ENCODE peak calls at places on chromosomes 5 and 9, in seven cellular contexts. One of them, this sample, is unnamed.

GRCh38 chr9:19998153-19998552 is 209.3 kb upstream of the SLC24A2 start:
- DNase-seq in uterus: no peak
- DNase-seq in spleen: no peak
- DNase-seq in A549: peak; percentile 9
- DNase-seq in heart left ventricle: no peak
- DNase-seq in HepG2: no peak
- DNase-seq in ovary: no peak
- DNase-seq in this sample: no peak

GRCh38 chr5:9015250-9015936 is 530.5 kb downstream of the SEMA5A start:
- DNase-seq in uterus: no peak
- DNase-seq in A549: no peak
- DNase-seq in HepG2: no peak
- DNase-seq in spleen: no peak
- DNase-seq in ovary: no peak
- DNase-seq in heart left ventricle: no peak
- DNase-seq in this sample: no peak

GRCh38 chr5:80414113-80414512 is 6.2 kb downstream of the ZFYVE16 start:
- DNase-seq in uterus: no peak
- DNase-seq in heart left ventricle: no peak
- DNase-seq in spleen: no peak
- DNase-seq in HepG2: no peak
- DNase-seq in ovary: no peak
- DNase-seq in A549: no peak
- DNase-seq in this sample: no peak

GRCh38 chr5:124105326-124105725 is 593.3 kb downstream of the CSNK1G3 start:
- DNase-seq in A549: no peak
- DNase-seq in spleen: no peak
- DNase-seq in ovary: no peak
- DNase-seq in heart left ventricle: no peak
- DNase-seq in uterus: no peak
- DNase-seq in HepG2: no peak
- DNase-seq in this sample: no peak

GRCh38 chr5:170641589-170642031 is 137.8 kb downstream of the KCNIP1 start:
- DNase-seq in heart left ventricle: no peak
- DNase-seq in HepG2: no peak
- DNase-seq in spleen: peak; percentile 61
- DNase-seq in ovary: no peak
- DNase-seq in A549: no peak
- DNase-seq in uterus: no peak
- DNase-seq in this sample: no peak

GRCh38 chr9:121651295-121652036 is at the start of gene DAB2IP:
- DNase-seq in uterus: peak; percentile 82
- DNase-seq in ovary: peak; percentile 78
- DNase-seq in spleen: peak; percentile 72
- DNase-seq in heart left ventricle: peak; percentile 67
- DNase-seq in A549: no peak
- DNase-seq in HepG2: no peak
- DNase-seq in this sample: peak; percentile 50

GRCh38 chr9:14312721-14313377 is 1.1 kb downstream of the NFIB start:
- DNase-seq in A549: peak; percentile 31
- DNase-seq in heart left ventricle: peak; percentile 42
- DNase-seq in HepG2: no peak
- DNase-seq in uterus: no peak
- DNase-seq in spleen: no peak
- DNase-seq in ovary: peak; percentile 45
- DNase-seq in this sample: peak; percentile 40

GRCh38 chr5:181194489-181195248 is 10.3 kb downstream of the TRIM7 start:
- DNase-seq in heart left ventricle: peak; percentile 52
- DNase-seq in HepG2: no peak
- DNase-seq in A549: no peak
- DNase-seq in uterus: no peak
- DNase-seq in spleen: peak; percentile 71
- DNase-seq in ovary: no peak
- DNase-seq in this sample: no peak

GRCh38 chr9:106816524-106816923 is 46.4 kb upstream of the ZNF462 start:
- DNase-seq in spleen: no peak
- DNase-seq in heart left ventricle: no peak
- DNase-seq in uterus: no peak
- DNase-seq in ovary: no peak
- DNase-seq in HepG2: no peak
- DNase-seq in A549: no peak
- DNase-seq in this sample: no peak

GRCh38 chr5:14143509-14143842 is 334 bp downstream of the TRIO start:
- DNase-seq in spleen: no peak
- DNase-seq in uterus: no peak
- DNase-seq in heart left ventricle: no peak
- DNase-seq in HepG2: no peak
- DNase-seq in A549: no peak
- DNase-seq in ovary: no peak
- DNase-seq in this sample: no peak

GRCh38 chr5:132225165-132226032 is 2.3 kb downstream of the P4HA2 start:
- DNase-seq in ovary: peak; percentile 50
- DNase-seq in spleen: peak; percentile 72
- DNase-seq in heart left ventricle: peak; percentile 82
- DNase-seq in HepG2: no peak
- DNase-seq in uterus: peak; percentile 85
- DNase-seq in A549: no peak
- DNase-seq in this sample: peak; percentile 47

GRCh38 chr9:109560470-109561132 is 62.5 kb upstream of the PTPN3 start:
- DNase-seq in ovary: no peak
- DNase-seq in A549: peak; percentile 28
- DNase-seq in spleen: no peak
- DNase-seq in uterus: no peak
- DNase-seq in HepG2: peak; percentile 16
- DNase-seq in heart left ventricle: peak; percentile 37
- DNase-seq in this sample: no peak

GRCh38 chr5:50666261-50667078 is at the start of gene PARP8:
- DNase-seq in ovary: peak; percentile 67
- DNase-seq in spleen: peak; percentile 92
- DNase-seq in uterus: peak; percentile 51
- DNase-seq in heart left ventricle: peak; percentile 45
- DNase-seq in A549: no peak
- DNase-seq in HepG2: no peak
- DNase-seq in this sample: peak; percentile 67

GRCh38 chr5:125106881-125107280 is 360.4 kb upstream of the ZNF608 start:
- DNase-seq in spleen: no peak
- DNase-seq in HepG2: no peak
- DNase-seq in uterus: no peak
- DNase-seq in heart left ventricle: no peak
- DNase-seq in ovary: no peak
- DNase-seq in A549: no peak
- DNase-seq in this sample: no peak

DNA sequence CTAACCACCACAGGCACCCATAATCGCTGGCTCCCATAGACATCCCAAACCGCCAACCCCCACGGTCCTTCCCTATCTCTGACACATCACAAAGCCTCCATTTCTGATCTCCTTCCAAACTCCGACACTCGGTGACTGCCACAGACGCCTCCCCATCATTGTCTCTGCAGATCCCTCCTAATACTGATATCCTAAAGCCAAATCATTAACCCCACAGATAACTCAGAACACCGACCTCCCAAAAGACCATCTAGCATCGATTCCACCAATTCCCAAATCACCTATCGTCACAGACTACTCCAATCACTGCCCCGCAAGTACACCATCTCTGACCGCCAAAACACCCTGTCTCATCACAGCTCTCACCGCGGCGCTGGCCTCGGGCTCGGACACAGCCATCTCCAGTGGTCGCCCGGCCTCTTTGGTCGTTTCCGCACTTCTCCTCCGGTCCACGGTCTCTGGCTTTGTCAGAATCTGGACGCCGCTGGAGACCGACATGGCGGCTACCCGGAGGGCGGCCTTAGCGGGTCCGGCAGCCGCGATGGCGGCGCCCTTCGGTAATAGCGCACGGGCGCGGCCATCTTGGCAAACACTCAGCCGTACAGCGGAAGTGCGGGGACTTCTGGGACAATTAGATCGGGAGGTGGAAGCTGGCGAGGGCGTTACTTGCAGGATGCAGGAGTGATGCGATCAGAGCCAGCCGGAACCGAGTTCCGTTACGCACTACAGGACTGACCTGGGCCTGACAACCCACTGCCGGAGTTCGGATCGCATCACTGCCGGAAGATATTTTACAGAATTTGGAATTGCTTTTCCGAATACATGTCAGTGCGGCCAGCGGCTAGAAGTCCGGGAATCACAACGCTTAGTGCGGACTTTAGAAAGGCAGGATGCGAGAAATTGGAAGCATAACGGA is at the start of gene ZFP37:
- DNase-seq in ovary: peak; percentile 95
- DNase-seq in heart left ventricle: peak; percentile 96
- DNase-seq in A549: peak; percentile 97
- DNase-seq in spleen: peak; percentile 93
- DNase-seq in HepG2: peak; percentile 89
- DNase-seq in uterus: peak; percentile 95
- DNase-seq in this sample: peak; percentile 93
- TF ChIP-seq POLR2A in ovary: peak; percentile 31
- TF ChIP-seq POLR2A in heart left ventricle: peak; percentile 32
- TF ChIP-seq POLR2A in A549: peak; percentile 48
- TF ChIP-seq POLR2A in spleen: no peak
- TF ChIP-seq POLR2A in HepG2: peak; percentile 87
- TF ChIP-seq POLR2A in uterus: peak; percentile 23
- TF ChIP-seq POLR2A in this sample: peak; percentile 67

DNA sequence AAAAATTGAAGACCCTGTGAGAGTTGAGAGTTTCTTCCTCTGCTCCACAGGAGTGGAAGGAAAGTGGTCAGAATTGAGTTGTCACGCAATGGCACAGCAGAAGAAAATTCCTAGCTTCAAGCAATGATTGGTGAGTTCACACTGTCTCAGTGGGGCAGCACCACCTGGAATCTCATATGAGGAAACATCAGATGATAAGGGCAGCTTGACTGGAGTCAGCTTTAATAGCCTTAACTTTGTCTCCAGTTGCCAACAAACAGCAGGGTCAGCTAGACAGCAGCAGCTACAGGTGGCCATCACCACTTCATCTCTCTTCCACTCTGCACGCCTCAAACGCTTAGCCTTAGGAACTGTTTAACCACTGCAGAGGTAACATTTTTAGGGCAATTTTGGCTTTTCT is 211.1 kb downstream of the EFNA5 start:
- DNase-seq in uterus: no peak
- DNase-seq in A549: no peak
- DNase-seq in spleen: no peak
- DNase-seq in ovary: no peak
- DNase-seq in heart left ventricle: no peak
- DNase-seq in HepG2: no peak
- DNase-seq in this sample: no peak
- H3K4me1 ChIP-seq in uterus: no peaks in the 10 kb centered on the region
- H3K4me1 ChIP-seq in A549: peaks cover 90% of the 10 kb centered on the region
- H3K4me1 ChIP-seq in spleen: no peaks in the 10 kb centered on the region
- H3K4me1 ChIP-seq in ovary: no peaks in the 10 kb centered on the region
- H3K4me1 ChIP-seq in heart left ventricle: peaks cover 6% of the 10 kb centered on the region
- H3K4me1 ChIP-seq in HepG2: no peaks in the 10 kb centered on the region
- H3K4me1 ChIP-seq in this sample: no peaks in the 10 kb centered on the region

GRCh38 chr5:52776116-52776515 is 11.6 kb upstream of the ITGA1 start:
- DNase-seq in uterus: no peak
- DNase-seq in ovary: no peak
- DNase-seq in spleen: no peak
- DNase-seq in heart left ventricle: no peak
- DNase-seq in HepG2: no peak
- DNase-seq in A549: no peak
- DNase-seq in this sample: no peak
- H3K27ac ChIP-seq in uterus: no peak overlapping the region
- H3K27ac ChIP-seq in ovary: no peak overlapping the region
- H3K27ac ChIP-seq in spleen: peak overlapping the region; percentile 19
- H3K27ac ChIP-seq in heart left ventricle: peak overlapping the region; percentile 64
- H3K27ac ChIP-seq in HepG2: no peak overlapping the region
- H3K27ac ChIP-seq in A549: no peak overlapping the region
- H3K27ac ChIP-seq in this sample: no peak overlapping the region

DNA sequence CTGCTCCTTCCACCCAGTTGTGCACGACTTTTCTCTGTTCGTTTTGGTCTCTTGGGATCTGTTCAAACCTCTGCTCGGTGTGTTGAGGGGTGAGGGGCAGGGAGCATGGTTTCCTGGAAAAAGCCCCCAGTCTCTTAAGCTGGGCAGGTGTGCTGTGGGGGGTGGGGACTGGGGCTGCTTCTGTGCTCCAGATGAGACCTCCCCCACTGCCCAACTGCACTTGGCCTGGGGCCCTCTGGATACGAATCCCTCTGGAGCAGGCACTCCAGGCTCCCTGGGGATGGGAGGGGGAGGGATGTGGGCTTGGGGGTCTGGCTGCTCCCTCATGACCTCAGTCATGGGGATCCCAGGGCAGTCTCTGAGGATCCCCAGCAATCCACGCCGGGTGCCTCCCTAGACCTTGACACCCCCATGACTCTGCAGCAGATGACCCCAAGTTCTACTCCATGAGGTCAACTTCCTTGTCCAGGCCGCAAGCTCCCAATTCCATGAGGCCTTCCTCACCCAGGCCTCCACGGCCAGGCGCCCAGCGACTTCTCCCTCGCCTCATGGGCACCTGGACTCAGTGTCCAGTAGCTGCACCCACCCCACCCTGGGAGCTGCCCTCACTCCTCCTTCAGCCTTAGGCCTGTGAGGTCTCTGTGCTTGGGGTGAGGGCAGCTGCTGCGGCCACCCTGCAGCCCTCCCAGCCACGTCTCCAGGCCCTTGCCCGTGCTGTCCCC is 5.9 kb upstream of the AHRR start:
- DNase-seq in spleen: no peak
- DNase-seq in HepG2: no peak
- DNase-seq in ovary: no peak
- DNase-seq in heart left ventricle: no peak
- DNase-seq in uterus: no peak
- DNase-seq in A549: no peak
- DNase-seq in this sample: no peak
- TF ChIP-seq POLR2A in spleen: no peak
- TF ChIP-seq POLR2A in HepG2: no peak
- TF ChIP-seq POLR2A in ovary: no peak
- TF ChIP-seq POLR2A in heart left ventricle: no peak
- TF ChIP-seq POLR2A in uterus: no peak
- TF ChIP-seq POLR2A in A549: peak; percentile 8
- TF ChIP-seq POLR2A in this sample: no peak